ENCODE peak calls at places on chromosomes 6 and 20, in eight cellular contexts. One of them, this sample, is unnamed.

GRCh38 chr6:169891421-169891820 is 140.0 kb downstream of the ERMARD start:
- DNase-seq in glutamatergic neuron: no peak
- DNase-seq in CD4-positive, CD25-positive, alpha-beta regulatory T cell: no peak
- DNase-seq in T-helper 1 cell: no peak
- DNase-seq in IMR-90: no peak
- DNase-seq in sigmoid colon: no peak
- DNase-seq in GM12891: no peak
- DNase-seq in NB4: no peak
- DNase-seq in this sample: no peak

GRCh38 chr20:62899633-62900051 is 26.7 kb downstream of the DIDO1 start:
- DNase-seq in IMR-90: no peak
- DNase-seq in T-helper 1 cell: no peak
- DNase-seq in NB4: no peak
- DNase-seq in sigmoid colon: no peak
- DNase-seq in GM12891: no peak
- DNase-seq in glutamatergic neuron: no peak
- DNase-seq in CD4-positive, CD25-positive, alpha-beta regulatory T cell: no peak
- DNase-seq in this sample: no peak

GRCh38 chr20:22561965-22562581 is 22.3 kb downstream of the FOXA2 start:
- DNase-seq in GM12891: no peak
- DNase-seq in CD4-positive, CD25-positive, alpha-beta regulatory T cell: no peak
- DNase-seq in sigmoid colon: no peak
- DNase-seq in NB4: no peak
- DNase-seq in T-helper 1 cell: no peak
- DNase-seq in IMR-90: no peak
- DNase-seq in glutamatergic neuron: no peak
- DNase-seq in this sample: no peak

GRCh38 chr6:144434308-144434990 is 149.3 kb downstream of the UTRN start:
- DNase-seq in IMR-90: peak; percentile 88
- DNase-seq in GM12891: no peak
- DNase-seq in glutamatergic neuron: no peak
- DNase-seq in T-helper 1 cell: peak; percentile 10
- DNase-seq in CD4-positive, CD25-positive, alpha-beta regulatory T cell: no peak
- DNase-seq in sigmoid colon: no peak
- DNase-seq in NB4: peak; percentile 11
- DNase-seq in this sample: no peak

GRCh38 chr6:34142599-34142998 is 3.3 kb downstream of the GRM4 start:
- DNase-seq in glutamatergic neuron: peak; percentile 72
- DNase-seq in T-helper 1 cell: no peak
- DNase-seq in NB4: no peak
- DNase-seq in IMR-90: no peak
- DNase-seq in sigmoid colon: no peak
- DNase-seq in GM12891: no peak
- DNase-seq in CD4-positive, CD25-positive, alpha-beta regulatory T cell: no peak
- DNase-seq in this sample: no peak

GRCh38 chr6:122726649-122727048 is 52.9 kb upstream of the FABP7 start:
- DNase-seq in glutamatergic neuron: no peak
- DNase-seq in sigmoid colon: no peak
- DNase-seq in GM12891: no peak
- DNase-seq in IMR-90: peak; percentile 37
- DNase-seq in T-helper 1 cell: no peak
- DNase-seq in CD4-positive, CD25-positive, alpha-beta regulatory T cell: no peak
- DNase-seq in NB4: peak; percentile 23
- DNase-seq in this sample: no peak

GRCh38 chr20:41717464-41717863 is 99.3 kb upstream of the CHD6 start:
- DNase-seq in GM12891: no peak
- DNase-seq in NB4: no peak
- DNase-seq in T-helper 1 cell: no peak
- DNase-seq in CD4-positive, CD25-positive, alpha-beta regulatory T cell: no peak
- DNase-seq in IMR-90: no peak
- DNase-seq in sigmoid colon: no peak
- DNase-seq in glutamatergic neuron: no peak
- DNase-seq in this sample: no peak

GRCh38 chr6:23262864-23263263 is 693.5 kb downstream of the HDGFL1 start:
- DNase-seq in sigmoid colon: no peak
- DNase-seq in NB4: no peak
- DNase-seq in IMR-90: no peak
- DNase-seq in GM12891: no peak
- DNase-seq in T-helper 1 cell: no peak
- DNase-seq in glutamatergic neuron: no peak
- DNase-seq in CD4-positive, CD25-positive, alpha-beta regulatory T cell: no peak
- DNase-seq in this sample: no peak

GRCh38 chr6:18022398-18023231 is 35.2 kb upstream of the KIF13A start:
- DNase-seq in NB4: no peak
- DNase-seq in GM12891: no peak
- DNase-seq in sigmoid colon: no peak
- DNase-seq in T-helper 1 cell: no peak
- DNase-seq in glutamatergic neuron: no peak
- DNase-seq in CD4-positive, CD25-positive, alpha-beta regulatory T cell: no peak
- DNase-seq in IMR-90: peak; percentile 57
- DNase-seq in this sample: no peak

GRCh38 chr6:156658596-156659316 is 118.4 kb upstream of the ARID1B start:
- DNase-seq in CD4-positive, CD25-positive, alpha-beta regulatory T cell: no peak
- DNase-seq in T-helper 1 cell: no peak
- DNase-seq in GM12891: no peak
- DNase-seq in sigmoid colon: no peak
- DNase-seq in glutamatergic neuron: no peak
- DNase-seq in NB4: no peak
- DNase-seq in IMR-90: no peak
- DNase-seq in this sample: no peak

GRCh38 chr20:15487030-15487429 is 1086.2 kb downstream of the KIF16B start:
- DNase-seq in GM12891: no peak
- DNase-seq in sigmoid colon: no peak
- DNase-seq in T-helper 1 cell: no peak
- DNase-seq in NB4: no peak
- DNase-seq in CD4-positive, CD25-positive, alpha-beta regulatory T cell: no peak
- DNase-seq in IMR-90: no peak
- DNase-seq in glutamatergic neuron: no peak
- DNase-seq in this sample: no peak

GRCh38 chr20:1779567-1779966 is 115.6 kb upstream of the SIRPA start:
- DNase-seq in IMR-90: no peak
- DNase-seq in glutamatergic neuron: no peak
- DNase-seq in NB4: no peak
- DNase-seq in T-helper 1 cell: no peak
- DNase-seq in CD4-positive, CD25-positive, alpha-beta regulatory T cell: no peak
- DNase-seq in GM12891: no peak
- DNase-seq in sigmoid colon: no peak
- DNase-seq in this sample: no peak

GRCh38 chr6:129094147-129094546 is 211.2 kb downstream of the LAMA2 start:
- DNase-seq in CD4-positive, CD25-positive, alpha-beta regulatory T cell: no peak
- DNase-seq in IMR-90: no peak
- DNase-seq in T-helper 1 cell: no peak
- DNase-seq in NB4: no peak
- DNase-seq in glutamatergic neuron: no peak
- DNase-seq in sigmoid colon: no peak
- DNase-seq in GM12891: no peak
- DNase-seq in this sample: no peak

GRCh38 chr6:6313012-6313411 is 7.5 kb downstream of the F13A1 start:
- DNase-seq in CD4-positive, CD25-positive, alpha-beta regulatory T cell: no peak
- DNase-seq in T-helper 1 cell: no peak
- DNase-seq in IMR-90: no peak
- DNase-seq in sigmoid colon: no peak
- DNase-seq in GM12891: no peak
- DNase-seq in glutamatergic neuron: no peak
- DNase-seq in NB4: no peak
- DNase-seq in this sample: peak; percentile 8

GRCh38 chr6:111602481-111603404 is 2.9 kb downstream of the TRAF3IP2 start:
- DNase-seq in T-helper 1 cell: no peak
- DNase-seq in GM12891: no peak
- DNase-seq in glutamatergic neuron: no peak
- DNase-seq in sigmoid colon: peak; percentile 82
- DNase-seq in NB4: no peak
- DNase-seq in IMR-90: peak; percentile 85
- DNase-seq in CD4-positive, CD25-positive, alpha-beta regulatory T cell: no peak
- DNase-seq in this sample: no peak

GRCh38 chr20:50737352-50737751 is 6.0 kb downstream of the PARD6B start:
- DNase-seq in glutamatergic neuron: no peak
- DNase-seq in GM12891: no peak
- DNase-seq in T-helper 1 cell: no peak
- DNase-seq in NB4: no peak
- DNase-seq in IMR-90: no peak
- DNase-seq in CD4-positive, CD25-positive, alpha-beta regulatory T cell: no peak
- DNase-seq in sigmoid colon: no peak
- DNase-seq in this sample: no peak

GRCh38 chr6:140544431-140544830 is 1170.0 kb upstream of the CITED2 start:
- DNase-seq in glutamatergic neuron: no peak
- DNase-seq in NB4: no peak
- DNase-seq in IMR-90: no peak
- DNase-seq in T-helper 1 cell: no peak
- DNase-seq in CD4-positive, CD25-positive, alpha-beta regulatory T cell: no peak
- DNase-seq in GM12891: no peak
- DNase-seq in sigmoid colon: no peak
- DNase-seq in this sample: no peak

GRCh38 chr20:63064745-63065711 is 58.3 kb upstream of the BHLHE23 start:
- DNase-seq in glutamatergic neuron: peak; percentile 12
- DNase-seq in T-helper 1 cell: no peak
- DNase-seq in NB4: no peak
- DNase-seq in GM12891: no peak
- DNase-seq in CD4-positive, CD25-positive, alpha-beta regulatory T cell: no peak
- DNase-seq in IMR-90: no peak
- DNase-seq in sigmoid colon: peak; percentile 53
- DNase-seq in this sample: no peak

GRCh38 chr20:3126527-3126859 is 33.2 kb downstream of the FASTKD5 start:
- DNase-seq in GM12891: no peak
- DNase-seq in glutamatergic neuron: no peak
- DNase-seq in CD4-positive, CD25-positive, alpha-beta regulatory T cell: no peak
- DNase-seq in IMR-90: no peak
- DNase-seq in sigmoid colon: no peak
- DNase-seq in T-helper 1 cell: no peak
- DNase-seq in NB4: no peak
- DNase-seq in this sample: no peak

GRCh38 chr6:88166493-88166900 is 350 bp upstream of the CNR1 start:
- DNase-seq in IMR-90: no peak
- DNase-seq in sigmoid colon: no peak
- DNase-seq in glutamatergic neuron: peak; percentile 73
- DNase-seq in NB4: no peak
- DNase-seq in T-helper 1 cell: no peak
- DNase-seq in GM12891: no peak
- DNase-seq in CD4-positive, CD25-positive, alpha-beta regulatory T cell: no peak
- DNase-seq in this sample: no peak

GRCh38 chr20:34712525-34713192 is 8.5 kb downstream of the TP53INP2 start:
- DNase-seq in IMR-90: no peak
- DNase-seq in NB4: no peak
- DNase-seq in GM12891: no peak
- DNase-seq in sigmoid colon: no peak
- DNase-seq in CD4-positive, CD25-positive, alpha-beta regulatory T cell: no peak
- DNase-seq in glutamatergic neuron: no peak
- DNase-seq in T-helper 1 cell: no peak
- DNase-seq in this sample: no peak

GRCh38 chr6:170552765-170553685 is at the start of gene PSMB1:
- DNase-seq in GM12891: peak; percentile 38
- DNase-seq in NB4: peak; percentile 97
- DNase-seq in CD4-positive, CD25-positive, alpha-beta regulatory T cell: peak; percentile 77
- DNase-seq in sigmoid colon: peak; percentile 97
- DNase-seq in glutamatergic neuron: peak; percentile 92
- DNase-seq in IMR-90: peak; percentile 96
- DNase-seq in T-helper 1 cell: peak; percentile 87
- DNase-seq in this sample: peak; percentile 87

GRCh38 chr20:53866787-53867740 is 203.3 kb downstream of the BCAS1 start:
- DNase-seq in CD4-positive, CD25-positive, alpha-beta regulatory T cell: peak; percentile 24
- DNase-seq in sigmoid colon: no peak
- DNase-seq in NB4: no peak
- DNase-seq in T-helper 1 cell: peak; percentile 65
- DNase-seq in IMR-90: no peak
- DNase-seq in GM12891: no peak
- DNase-seq in glutamatergic neuron: no peak
- DNase-seq in this sample: peak; percentile 54

GRCh38 chr20:17083738-17084137 is 143.1 kb upstream of the PCSK2 start:
- DNase-seq in GM12891: no peak
- DNase-seq in CD4-positive, CD25-positive, alpha-beta regulatory T cell: no peak
- DNase-seq in IMR-90: peak; percentile 10
- DNase-seq in sigmoid colon: no peak
- DNase-seq in glutamatergic neuron: no peak
- DNase-seq in T-helper 1 cell: no peak
- DNase-seq in NB4: peak; percentile 36
- DNase-seq in this sample: no peak

GRCh38 chr6:38776515-38776914 is 61.4 kb downstream of the DNAH8 start:
- DNase-seq in IMR-90: peak; percentile 25
- DNase-seq in GM12891: no peak
- DNase-seq in NB4: no peak
- DNase-seq in CD4-positive, CD25-positive, alpha-beta regulatory T cell: no peak
- DNase-seq in T-helper 1 cell: no peak
- DNase-seq in sigmoid colon: no peak
- DNase-seq in glutamatergic neuron: no peak
- DNase-seq in this sample: no peak

GRCh38 chr6:134317471-134318131 is at the start of gene SGK1:
- DNase-seq in IMR-90: peak; percentile 49
- DNase-seq in GM12891: no peak
- DNase-seq in CD4-positive, CD25-positive, alpha-beta regulatory T cell: peak; percentile 28
- DNase-seq in sigmoid colon: no peak
- DNase-seq in T-helper 1 cell: peak; percentile 29
- DNase-seq in glutamatergic neuron: peak; percentile 42
- DNase-seq in NB4: no peak
- DNase-seq in this sample: no peak

GRCh38 chr6:132598473-132598872 is 8.9 kb upstream of the TAAR5 start:
- DNase-seq in IMR-90: no peak
- DNase-seq in glutamatergic neuron: no peak
- DNase-seq in GM12891: no peak
- DNase-seq in sigmoid colon: no peak
- DNase-seq in CD4-positive, CD25-positive, alpha-beta regulatory T cell: no peak
- DNase-seq in NB4: peak; percentile 27
- DNase-seq in T-helper 1 cell: no peak
- DNase-seq in this sample: peak; percentile 30

GRCh38 chr20:6081236-6081635 is 27.4 kb upstream of the LRRN4 start:
- DNase-seq in glutamatergic neuron: no peak
- DNase-seq in NB4: peak; percentile 11
- DNase-seq in GM12891: no peak
- DNase-seq in T-helper 1 cell: no peak
- DNase-seq in CD4-positive, CD25-positive, alpha-beta regulatory T cell: no peak
- DNase-seq in sigmoid colon: no peak
- DNase-seq in IMR-90: peak; percentile 52
- DNase-seq in this sample: no peak

GRCh38 chr6:166998256-166999144 is 697 bp upstream of the CEP43 start:
- DNase-seq in GM12891: no peak
- DNase-seq in CD4-positive, CD25-positive, alpha-beta regulatory T cell: peak; percentile 3
- DNase-seq in glutamatergic neuron: peak; percentile 38
- DNase-seq in NB4: peak; percentile 52
- DNase-seq in IMR-90: no peak
- DNase-seq in sigmoid colon: peak; percentile 63
- DNase-seq in T-helper 1 cell: peak; percentile 17
- DNase-seq in this sample: no peak

GRCh38 chr6:42571611-42572342 is 7.9 kb downstream of the UBR2 start:
- DNase-seq in NB4: no peak
- DNase-seq in T-helper 1 cell: no peak
- DNase-seq in CD4-positive, CD25-positive, alpha-beta regulatory T cell: no peak
- DNase-seq in sigmoid colon: no peak
- DNase-seq in glutamatergic neuron: no peak
- DNase-seq in GM12891: no peak
- DNase-seq in IMR-90: no peak
- DNase-seq in this sample: no peak

GRCh38 chr20:10239954-10240353 is 21.3 kb downstream of the SNAP25 start:
- DNase-seq in NB4: no peak
- DNase-seq in glutamatergic neuron: no peak
- DNase-seq in sigmoid colon: no peak
- DNase-seq in GM12891: no peak
- DNase-seq in CD4-positive, CD25-positive, alpha-beta regulatory T cell: no peak
- DNase-seq in IMR-90: peak; percentile 16
- DNase-seq in T-helper 1 cell: no peak
- DNase-seq in this sample: peak; percentile 26

GRCh38 chr6:76465410-76465809 is 392.9 kb upstream of the IMPG1 start:
- DNase-seq in IMR-90: no peak
- DNase-seq in glutamatergic neuron: no peak
- DNase-seq in CD4-positive, CD25-positive, alpha-beta regulatory T cell: no peak
- DNase-seq in T-helper 1 cell: no peak
- DNase-seq in GM12891: no peak
- DNase-seq in sigmoid colon: no peak
- DNase-seq in NB4: no peak
- DNase-seq in this sample: peak; percentile 48

GRCh38 chr6:71228461-71229041 is 60.1 kb upstream of the OGFRL1 start:
- DNase-seq in NB4: peak; percentile 33
- DNase-seq in T-helper 1 cell: no peak
- DNase-seq in IMR-90: peak; percentile 66
- DNase-seq in GM12891: no peak
- DNase-seq in CD4-positive, CD25-positive, alpha-beta regulatory T cell: no peak
- DNase-seq in glutamatergic neuron: no peak
- DNase-seq in sigmoid colon: no peak
- DNase-seq in this sample: peak; percentile 76

GRCh38 chr6:36605102-36605501 is 10.9 kb downstream of the SRSF3 start:
- DNase-seq in NB4: no peak
- DNase-seq in IMR-90: no peak
- DNase-seq in CD4-positive, CD25-positive, alpha-beta regulatory T cell: no peak
- DNase-seq in T-helper 1 cell: no peak
- DNase-seq in GM12891: no peak
- DNase-seq in sigmoid colon: peak; percentile 46
- DNase-seq in glutamatergic neuron: no peak
- DNase-seq in this sample: no peak